ENCODE peak calls at places on chromosomes 4 and X, in five cellular contexts. Y is brain microvascular endothelial cell, M is kidney, Q is spleen, D is head of caudate nucleus. B is an unnamed sample.

GRCh38 chr4:15652191-15652590 is 3.0 kb downstream of the FBXL5 start:
- DNase-seq in M (no peak), Q (no peak), Y (no peak), D (no peak), B (no peak)

GRCh38 chr4:110467400-110467799 is 8.6 kb upstream of the ENPEP start:
- DNase-seq in M (no peak), Y (no peak), D (no peak), Q (no peak), B (no peak)

GRCh38 chrX:136464589-136464988 is 23.2 kb upstream of the BRS3 start:
- DNase-seq in D (no peak), Y (no peak), Q (no peak), M (no peak), B (no peak)

GRCh38 chrX:8851487-8851886 is 50.3 kb upstream of the FAM9A start:
- DNase-seq in M (no peak), D (no peak), Y (no peak), Q (no peak), B (no peak)

GRCh38 chr4:137981277-137981676 is 260.9 kb downstream of the SLC7A11 start:
- DNase-seq in Y (peak; percentile 40), D (no peak), Q (no peak), M (no peak), B (no peak)

GRCh38 chrX:109848451-109849050 is 115.5 kb upstream of the ACSL4 start:
- DNase-seq in D (no peak), Y (no peak), M (no peak), Q (no peak), B (no peak)

GRCh38 chr4:22170353-22170752 is 221.8 kb upstream of the KCNIP4 start:
- DNase-seq in D (no peak), M (no peak), Y (peak; percentile 63), Q (no peak), B (peak; percentile 75)

GRCh38 chr4:73998040-73999011 is at the start of gene CXCL5:
- DNase-seq in Q (peak; percentile 76), Y (peak; percentile 38), M (peak; percentile 71), D (peak; percentile 31), B (no peak)

GRCh38 chrX:13277539-13277938 is 42.3 kb downstream of the ATXN3L start:
- DNase-seq in M (no peak), D (no peak), Q (no peak), Y (no peak), B (no peak)

GRCh38 chr4:149500806-149501205 is 314.8 kb downstream of the IQCM start:
- DNase-seq in Q (no peak), M (no peak), D (no peak), Y (no peak), B (no peak)

GRCh38 chrX:105698386-105698785 is 124.0 kb upstream of the NRK start:
- DNase-seq in M (no peak), Y (peak; percentile 9), D (no peak), Q (no peak), B (peak; percentile 3)

GRCh38 chr4:1539132-1539755 is 133.0 kb upstream of the NKX1-1 start:
- DNase-seq in M (peak; percentile 50), D (no peak), Q (peak; percentile 51), Y (no peak), B (no peak)

GRCh38 chr4:183260491-183261151 is 59.5 kb downstream of the CLDN22 start:
- DNase-seq in Q (no peak), M (no peak), D (no peak), Y (no peak), B (no peak)

GRCh38 chrX:136163694-136164093 is 16.4 kb downstream of the FHL1 start:
- DNase-seq in D (no peak), Y (no peak), M (no peak), Q (no peak), B (no peak)

GRCh38 chr4:186570193-186570996 is 15.0 kb upstream of the MTNR1A start:
- DNase-seq in M (no peak), Q (no peak), Y (peak; percentile 68), D (peak; percentile 39), B (no peak)

GRCh38 chr4:15657366-15657765 is 2.2 kb upstream of the FBXL5 start:
- DNase-seq in D (no peak), M (no peak), Y (no peak), Q (no peak), B (no peak)

GRCh38 chr4:168864831-168865541 is 145.1 kb downstream of the CBR4 start:
- DNase-seq in D (no peak), Q (no peak), M (peak; percentile 79), Y (no peak), B (peak; percentile 44)

GRCh38 chrX:72604112-72604511 is 31.5 kb upstream of the HDAC8 start:
- DNase-seq in M (no peak), Y (no peak), Q (no peak), D (no peak), B (no peak)

GRCh38 chrX:134685662-134686061 is 27.4 kb upstream of the PLAC1 start:
- DNase-seq in M (no peak), Y (peak; percentile 51), D (no peak), Q (no peak), B (no peak)

GRCh38 chrX:1483843-1484637 is 31.3 kb upstream of the ASMTL start:
- DNase-seq in D (no peak), Q (peak; percentile 63), M (no peak), Y (no peak), B (no peak)

GRCh38 chr4:176830971-176831370 is 38.2 kb upstream of the VEGFC start:
- DNase-seq in Q (no peak), Y (no peak), D (no peak), M (no peak), B (no peak)

GRCh38 chr4:36422582-36422981 is 141.2 kb downstream of the DTHD1 start:
- DNase-seq in M (no peak), Y (no peak), Q (no peak), D (no peak), B (no peak)

GRCh38 chrX:23854122-23854521 is 53.6 kb downstream of the APOO start:
- DNase-seq in Y (no peak), Q (no peak), D (no peak), M (no peak), B (no peak)

GRCh38 chr4:12579172-12579571 is 905.0 kb downstream of the RAB28 start:
- DNase-seq in D (no peak), Y (no peak), Q (no peak), M (no peak), B (no peak)

GRCh38 chr4:138223191-138223910 is 18.8 kb downstream of the SLC7A11 start:
- DNase-seq in Y (no peak), M (no peak), Q (no peak), D (no peak), B (no peak)

GRCh38 chrX:318739-319578 is at the start of gene GTPBP6:
- DNase-seq in Q (peak; percentile 100), D (peak; percentile 100), Y (peak; percentile 99), M (peak; percentile 100), B (peak; percentile 99)

GRCh38 chr4:169064281-169064680 is 54.2 kb upstream of the CBR4 start:
- DNase-seq in D (no peak), Q (no peak), M (no peak), Y (no peak), B (no peak)

GRCh38 chrX:72576161-72576896 is 3.7 kb upstream of the HDAC8 start:
- DNase-seq in M (no peak), D (no peak), Q (no peak), Y (peak; percentile 37), B (no peak)

GRCh38 chr4:37483610-37484009 is 202.6 kb downstream of the RELL1 start:
- DNase-seq in Y (no peak), D (no peak), Q (no peak), M (no peak), B (no peak)

GRCh38 chr4:125085-125820 is 952 bp downstream of the ZNF718 start:
- DNase-seq in D (peak; percentile 57), Y (peak; percentile 39), M (peak; percentile 81), Q (peak; percentile 89), B (peak; percentile 3)

GRCh38 chr4:146134761-146135160 is 40.8 kb upstream of the LSM6 start:
- DNase-seq in Q (no peak), D (no peak), M (no peak), Y (no peak), B (peak; percentile 75)

GRCh38 chr4:6090936-6091335 is 72.7 kb upstream of the C4orf50 start:
- DNase-seq in Q (no peak), Y (no peak), D (no peak), M (no peak), B (no peak)

GRCh38 chr4:109600431-109600830 is 40.4 kb downstream of the MCUB start:
- DNase-seq in D (no peak), Y (no peak), Q (no peak), M (no peak), B (no peak)

GRCh38 chr4:111781611-111782010 is 363.6 kb upstream of the FAM241A start:
- DNase-seq in Y (no peak), M (no peak), Q (no peak), D (no peak), B (no peak)